ENCODE peak calls at places on chromosomes 6 and 20, in six cellular contexts. T, N, S, E, U and M are unnamed samples.
A peak's percentile ranks its signal among the peaks of the same experiment; 100 is the strongest.

GRCh38 chr6:112946051-112946450 is 598.9 kb downstream of the RFPL4B start:
- DNase-seq in T (no peak), N (no peak), S (no peak), E (peak; percentile 40), U (peak; percentile 53), M (no peak)

GRCh38 chr6:168326294-168327261 is 7.0 kb upstream of the DACT2 start:
- DNase-seq in T (peak; percentile 75), N (no peak), S (no peak), E (no peak), U (no peak), M (peak; percentile 89)

GRCh38 chr6:12001004-12001705 is 11.0 kb upstream of the HIVEP1 start:
- DNase-seq in T (no peak), N (no peak), S (no peak), E (no peak), U (no peak), M (no peak)

GRCh38 chr6:42137192-42137753 is 5.1 kb downstream of the C6orf132 start:
- DNase-seq in T (peak; percentile 69), N (no peak), S (no peak), E (no peak), U (no peak), M (peak; percentile 97)

GRCh38 chr6:168136001-168136400 is 57.0 kb upstream of the FRMD1 start:
- DNase-seq in T (no peak), N (no peak), S (no peak), E (no peak), U (no peak), M (no peak)

GRCh38 chr6:160337301-160337700 is 10.9 kb upstream of the SLC22A3 start:
- DNase-seq in T (peak; percentile 64), N (no peak), S (no peak), E (no peak), U (no peak), M (peak; percentile 86)

GRCh38 chr6:53979468-53980067 is 131.7 kb upstream of the MLIP start:
- DNase-seq in T (no peak), N (peak; percentile 41), S (no peak), E (peak; percentile 61), U (peak; percentile 48), M (peak; percentile 45)

GRCh38 chr20:7362601-7363000 is 577.7 kb downstream of the HAO1 start:
- DNase-seq in T (no peak), N (no peak), S (no peak), E (no peak), U (no peak), M (no peak)

GRCh38 chr20:50245561-50246366 is 55.1 kb downstream of the CEBPB start:
- DNase-seq in T (no peak), N (no peak), S (no peak), E (peak; percentile 85), U (peak; percentile 84), M (no peak)

GRCh38 chr20:43442310-43442880 is 15.3 kb upstream of the SRSF6 start:
- DNase-seq in T (no peak), N (no peak), S (no peak), E (peak; percentile 27), U (no peak), M (peak; percentile 84)

GRCh38 chr6:125211352-125211751 is 57.8 kb downstream of the TPD52L1 start:
- DNase-seq in T (no peak), N (no peak), S (no peak), E (no peak), U (no peak), M (no peak)

GRCh38 chr6:75418233-75418632 is 75.4 kb downstream of the FILIP1 start:
- DNase-seq in T (no peak), N (no peak), S (no peak), E (no peak), U (no peak), M (no peak)

GRCh38 chr6:38631186-38631783 is 8.4 kb downstream of the BTBD9 start:
- DNase-seq in T (no peak), N (no peak), S (no peak), E (no peak), U (no peak), M (no peak)

GRCh38 chr20:14093652-14094051 is 98.3 kb downstream of the MACROD2 start:
- DNase-seq in T (no peak), N (no peak), S (no peak), E (no peak), U (no peak), M (no peak)

GRCh38 chr20:56542489-56543020 is 9.5 kb downstream of the FAM209B start:
- DNase-seq in T (no peak), N (no peak), S (no peak), E (peak; percentile 3), U (no peak), M (no peak)

GRCh38 chr20:34364013-34364382 is 925 bp downstream of the ITCH start:
- DNase-seq in T (peak; percentile 60), N (no peak), S (no peak), E (peak; percentile 34), U (peak; percentile 78), M (peak; percentile 67)

GRCh38 chr20:10795286-10796026 is 121.7 kb upstream of the JAG1 start:
- DNase-seq in T (no peak), N (no peak), S (no peak), E (no peak), U (peak; percentile 8), M (no peak)

GRCh38 chr20:53838311-53838873 is 232.0 kb downstream of the BCAS1 start:
- DNase-seq in T (no peak), N (no peak), S (no peak), E (no peak), U (no peak), M (no peak)

GRCh38 chr20:23111944-23112342 is 25.8 kb upstream of the CD93 start:
- DNase-seq in T (no peak), N (no peak), S (no peak), E (no peak), U (no peak), M (no peak)

GRCh38 chr20:3786126-3786484 is 435 bp downstream of the CENPB start:
- DNase-seq in T (peak; percentile 47), N (no peak), S (no peak), E (peak; percentile 61), U (peak; percentile 69), M (peak; percentile 59)

GRCh38 chr20:57335392-57335791 is 5.8 kb downstream of the SPO11 start:
- DNase-seq in T (no peak), N (no peak), S (no peak), E (no peak), U (no peak), M (no peak)

GRCh38 chr6:23306251-23306950 is 737.0 kb downstream of the HDGFL1 start:
- DNase-seq in T (no peak), N (no peak), S (no peak), E (no peak), U (no peak), M (no peak)

GRCh38 chr6:7053125-7053784 is 54.5 kb upstream of the RREB1 start:
- DNase-seq in T (no peak), N (no peak), S (no peak), E (no peak), U (no peak), M (peak; percentile 73)

GRCh38 chr6:33700391-33701050 is 11.0 kb downstream of the UQCC2 start:
- DNase-seq in T (peak; percentile 47), N (peak; percentile 59), S (peak; percentile 63), E (peak; percentile 70), U (peak; percentile 75), M (peak; percentile 94)

GRCh38 chr6:32796848-32797776 is 19.7 kb downstream of the HLA-DOB start:
- DNase-seq in T (peak; percentile 70), N (peak; percentile 72), S (peak; percentile 19), E (peak; percentile 58), U (peak; percentile 66), M (peak; percentile 64)

GRCh38 chr6:56595490-56596122 is 47.1 kb downstream of the DST start:
- DNase-seq in T (peak; percentile 33), N (peak; percentile 31), S (no peak), E (peak; percentile 30), U (peak; percentile 59), M (peak; percentile 48)

GRCh38 chr20:49724637-49725606 is 11.2 kb upstream of the B4GALT5 start:
- DNase-seq in T (no peak), N (no peak), S (no peak), E (peak; percentile 34), U (peak; percentile 60), M (peak; percentile 45)

GRCh38 chr6:122066200-122066599 is 333.3 kb upstream of the HSF2 start:
- DNase-seq in T (no peak), N (no peak), S (no peak), E (no peak), U (no peak), M (no peak)

GRCh38 chr20:41475507-41475906 is 108.9 kb upstream of the EMILIN3 start:
- DNase-seq in T (no peak), N (no peak), S (no peak), E (no peak), U (no peak), M (no peak)

GRCh38 chr6:5294392-5295211 is 33.3 kb downstream of the FARS2 start:
- DNase-seq in T (no peak), N (no peak), S (no peak), E (no peak), U (no peak), M (no peak)

GRCh38 chr6:143514996-143515760 is 3.7 kb upstream of the FUCA2 start:
- DNase-seq in T (no peak), N (no peak), S (no peak), E (no peak), U (no peak), M (no peak)

GRCh38 chr20:63150391-63150898 is 65.5 kb downstream of the YTHDF1 start:
- DNase-seq in T (no peak), N (no peak), S (no peak), E (no peak), U (no peak), M (no peak)
- H3K27me3 ChIP-seq in T (no peaks in the 10 kb centered on the region), N (peaks cover 50% of the 10 kb centered on the region), S (peaks cover 2% of the 10 kb centered on the region), E (peaks cover 31% of the 10 kb centered on the region), U (peaks cover 32% of the 10 kb centered on the region), M (no peaks in the 10 kb centered on the region)

GRCh38 chr6:138402833-138403187 is 1.2 kb upstream of the HEBP2 start:
- DNase-seq in T (no peak), N (no peak), S (no peak), E (no peak), U (no peak), M (no peak)
- H3K4me3 ChIP-seq in T (no peak overlapping the region), N (no peak overlapping the region), S (no peak overlapping the region), E (no peak overlapping the region), U (peak overlapping the region; percentile 92), M (no peak overlapping the region)

GRCh38 chr20:63626424-63627128 is at the start of gene GMEB2:
- DNase-seq in T (peak; percentile 56), N (no peak), S (no peak), E (no peak), U (no peak), M (no peak)
- H3K4ac ChIP-seq in T (peak within 1 kb of the TSS; percentile 94), N (peak within 1 kb of the TSS; percentile 98), S (no peak within 1 kb of the TSS), E (peak within 1 kb of the TSS; percentile 88), U (peak within 1 kb of the TSS; percentile 95), M (peak within 1 kb of the TSS; percentile 92)

GRCh38 chr20:38726849-38727601 is 2.7 kb downstream of the SLC32A1 start:
- DNase-seq in T (no peak), N (peak; percentile 80), S (no peak), E (no peak), U (no peak), M (peak; percentile 94)
- H3K27me3 ChIP-seq in T (peaks cover 90% of the 10 kb centered on the region), N (peaks cover 100% of the 10 kb centered on the region), S (peaks cover 90% of the 10 kb centered on the region), E (peaks cover 93% of the 10 kb centered on the region), U (peaks cover 99% of the 10 kb centered on the region), M (peaks cover 79% of the 10 kb centered on the region)